ENCODE peak calls at places on chromosomes 4 and X, in four cellular contexts. O is cardiac muscle cell, M is hepatocyte, K is ovary. I is an unnamed sample.

GRCh38 chr4:17763931-17764330 is 17.5 kb downstream of the FAM184B start:
- DNase-seq in K (no peak), M (no peak), O (no peak), I (no peak)

GRCh38 chrX:49754238-49754857 is 58.6 kb upstream of the PAGE1 start:
- DNase-seq in K (peak; percentile 49), O (peak; percentile 56), M (peak; percentile 71), I (peak; percentile 25)

GRCh38 chr4:66955784-66956183 is 589.5 kb downstream of the CENPC start:
- DNase-seq in M (no peak), K (no peak), O (no peak), I (no peak)

GRCh38 chr4:26590639-26591038 is 6.8 kb downstream of the TBC1D19 start:
- DNase-seq in M (no peak), K (no peak), O (no peak), I (no peak)

GRCh38 chrX:41634284-41634683 is 54.5 kb upstream of the GPR34 start:
- DNase-seq in M (no peak), K (no peak), O (peak; percentile 7), I (no peak)

GRCh38 chr4:41533685-41534084 is 4.3 kb upstream of the LIMCH1 start:
- DNase-seq in O (no peak), K (no peak), M (no peak), I (no peak)

GRCh38 chr4:185772391-185773093 is 39.5 kb downstream of the SORBS2 start:
- DNase-seq in K (no peak), M (no peak), O (no peak), I (no peak)

GRCh38 chr4:163764569-163764968 is 270.1 kb downstream of the TMA16 start:
- DNase-seq in M (no peak), K (no peak), O (no peak), I (no peak)

GRCh38 chrX:150765782-150766350 is 72.7 kb downstream of the MTMR1 start:
- DNase-seq in M (no peak), O (no peak), K (no peak), I (no peak)

GRCh38 chr4:54403700-54404453 is 174.8 kb downstream of the PDGFRA start:
- DNase-seq in K (no peak), O (no peak), M (no peak), I (no peak)

GRCh38 chrX:150897371-150898319 is 823 bp downstream of the CD99L2 start:
- DNase-seq in O (no peak), K (peak; percentile 42), M (peak; percentile 58), I (no peak)

GRCh38 chrX:154370300-154370881 is 4.0 kb downstream of the FLNA start:
- DNase-seq in O (no peak), M (peak; percentile 44), K (peak; percentile 66), I (peak; percentile 88)

GRCh38 chrX:39619182-39620009 is 478.4 kb downstream of the BCOR start:
- DNase-seq in M (peak; percentile 16), K (no peak), O (peak; percentile 15), I (no peak)

GRCh38 chr4:147714575-147715401 is 17.1 kb upstream of the ARHGAP10 start:
- DNase-seq in M (no peak), K (no peak), O (no peak), I (no peak)

GRCh38 chr4:115433501-115433900 is 320.1 kb upstream of the NDST4 start:
- DNase-seq in K (no peak), M (no peak), O (no peak), I (no peak)

GRCh38 chr4:101019941-101020401 is 327.4 kb downstream of the PPP3CA start:
- DNase-seq in O (no peak), K (no peak), M (peak; percentile 52), I (no peak)

GRCh38 chr4:178322524-178323183 is 880.4 kb upstream of the AGA start:
- DNase-seq in M (no peak), O (no peak), K (no peak), I (no peak)

GRCh38 chrX:53263597-53264094 is 17.7 kb downstream of the IQSEC2 start:
- DNase-seq in K (no peak), M (no peak), O (no peak), I (no peak)
- H3K9me3 ChIP-seq in K (no peaks in the 10 kb centered on the region), M (no peaks in the 10 kb centered on the region), O (no peaks in the 10 kb centered on the region), I (no peaks in the 10 kb centered on the region)

GRCh38 chrX:134388161-134389109 is 71.5 kb upstream of the HPRT1 start:
- DNase-seq in O (peak; percentile 3), K (no peak), M (no peak), I (no peak)
- H3K4me3 ChIP-seq in O (no peak overlapping the region), K (no peak overlapping the region), M (no peak overlapping the region), I (peak overlapping the region; percentile 10)

GRCh38 chr4:2908686-2909085 is 54.5 kb downstream of the NOP14 start:
- DNase-seq in K (no peak), O (no peak), M (no peak), I (no peak)
- H3K27ac ChIP-seq in K (no peak overlapping the region), O (no peak overlapping the region), M (no peak overlapping the region), I (no peak overlapping the region)

GRCh38 chr4:28879900-28880299 is 1840.3 kb upstream of the PCDH7 start:
- DNase-seq in M (no peak), O (no peak), K (no peak), I (no peak)

GRCh38 chr4:28883211-28883610 is 1837.0 kb upstream of the PCDH7 start:
- DNase-seq in M (no peak), O (no peak), K (no peak), I (no peak)

GRCh38 chr4:28879178-28879577 is 1841.0 kb upstream of the PCDH7 start:
- DNase-seq in M (no peak), O (no peak), K (no peak), I (no peak)
- H3K9me3 ChIP-seq in M (no peaks in the 10 kb centered on the region), O (no peaks in the 10 kb centered on the region), K (no peaks in the 10 kb centered on the region), I (no peaks in the 10 kb centered on the region)

GRCh38 chrX:118729043-118729652 is 1.7 kb downstream of the IL13RA1 start:
- DNase-seq in O (no peak), M (no peak), K (no peak), I (no peak)

GRCh38 chrX:118730500-118731247 is 3.3 kb downstream of the IL13RA1 start:
- DNase-seq in M (no peak), K (no peak), O (no peak), I (no peak)

GRCh38 chrX:118724775-118725174 is 2.6 kb upstream of the IL13RA1 start:
- DNase-seq in O (no peak), M (no peak), K (no peak), I (no peak)

GRCh38 chrX:118726887-118727685 is at the start of gene IL13RA1:
- DNase-seq in M (peak; percentile 93), O (peak; percentile 92), K (peak; percentile 85), I (peak; percentile 94)

GRCh38 chrX:118727686-118728339 is 407 bp downstream of the IL13RA1 start:
- DNase-seq in O (peak; percentile 56), M (peak; percentile 64), K (peak; percentile 68), I (peak; percentile 34)
- H3K4me3 ChIP-seq in O (peak overlapping the region; percentile 80), M (peak overlapping the region; percentile 61), K (peak overlapping the region; percentile 66), I (peak overlapping the region; percentile 62)

DNA sequence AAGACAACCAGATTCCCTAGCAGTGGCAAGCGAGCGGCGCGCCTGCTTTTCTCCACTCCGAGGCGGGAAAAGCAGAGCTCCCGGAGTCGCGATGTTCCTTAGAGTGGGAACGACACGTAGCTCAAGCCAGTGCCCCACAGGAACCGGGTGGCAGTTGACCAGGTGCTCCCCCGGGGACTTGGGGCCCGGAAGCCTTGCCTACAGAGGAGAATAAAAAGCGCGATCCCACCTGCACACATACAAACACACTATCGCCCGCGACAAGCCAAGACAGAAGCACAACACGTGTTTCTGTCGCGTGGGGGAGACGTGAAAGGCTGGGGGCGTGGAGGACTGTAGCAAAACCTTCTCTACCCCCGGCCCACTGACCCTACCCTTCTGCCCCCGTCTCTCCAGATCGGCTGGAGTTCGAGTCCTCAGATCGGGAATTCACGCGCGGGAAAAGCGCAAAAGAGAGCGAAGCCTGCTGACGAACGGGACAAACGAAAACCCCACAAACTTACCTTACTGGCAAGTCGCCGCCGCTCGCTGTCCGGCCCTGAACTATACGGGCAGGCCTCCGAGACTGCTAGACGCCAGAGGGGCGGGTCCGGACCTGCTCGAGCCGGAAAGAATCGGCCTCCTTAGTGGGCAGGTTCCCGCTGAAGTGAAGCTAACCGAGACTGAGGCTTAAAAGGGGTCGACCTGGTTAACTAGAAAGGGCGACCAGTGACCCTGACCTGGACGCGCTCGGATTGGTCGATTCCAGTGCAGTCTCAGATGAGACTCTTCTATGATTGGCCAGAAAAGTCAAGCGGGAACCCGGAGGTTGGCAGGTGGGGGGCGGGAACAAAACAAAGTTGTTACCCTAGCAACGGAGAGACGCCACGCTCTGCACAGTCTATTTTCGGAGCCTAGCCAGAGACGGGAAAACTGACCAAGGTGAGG is at the start of the genes DNAAF6 and NUP62CL:
- DNase-seq in M (peak; percentile 70), O (peak; percentile 91), K (peak; percentile 57), I (peak; percentile 75)
- H3K27ac ChIP-seq in M (no peak within 1 kb of the TSS), O (peak within 1 kb of the TSS; percentile 75), K (no peak within 1 kb of the TSS), I (no peak within 1 kb of the TSS)

GRCh38 chr4:173666-174314 is 49.5 kb downstream of the ZNF718 start:
- DNase-seq in K (no peak), O (no peak), M (no peak), I (no peak)

GRCh38 chr4:175986-176385 is 51.7 kb downstream of the ZNF718 start:
- DNase-seq in O (no peak), K (no peak), M (no peak), I (no peak)

DNA sequence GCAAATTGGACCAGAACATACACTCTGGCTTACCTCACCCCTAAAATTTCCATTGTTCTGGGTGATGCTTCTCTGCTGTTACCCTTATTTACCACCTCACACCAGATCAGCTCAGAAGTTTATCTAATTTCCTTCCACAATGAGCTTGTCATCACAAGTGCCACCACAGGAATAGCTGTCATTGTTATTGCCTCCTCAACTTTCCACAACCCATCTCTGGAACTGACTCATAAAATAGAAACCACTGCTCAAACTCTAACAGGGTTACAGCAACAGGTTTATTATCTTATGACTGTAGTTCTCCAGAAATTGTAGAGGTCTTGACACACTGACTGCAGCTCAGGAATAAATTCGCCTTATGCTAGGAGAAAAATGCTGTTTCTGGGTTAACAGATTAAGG is 52.7 kb downstream of the ZNF718 start:
- DNase-seq in K (no peak), O (no peak), M (no peak), I (no peak)
- H3K9me3 ChIP-seq in K (no peaks in the 10 kb centered on the region), O (peaks cover 5% of the 10 kb centered on the region), M (peaks cover 32% of the 10 kb centered on the region), I (peaks cover 70% of the 10 kb centered on the region)